ENCODE peak calls at places on chromosomes 3 and 15, in seven cellular contexts. F is Ammon's horn, N is sigmoid colon, M is ureter, O is HTR-8/SVneo, H is neural progenitor cell, V is Peyer's patch. C is an unnamed sample.

GRCh38 chr3:8888296-8888915 is 74.9 kb downstream of the RAD18 start:
- DNase-seq in O (no peak), H (no peak), F (no peak), V (no peak), N (no peak), M (no peak), C (no peak)

GRCh38 chr15:74040115-74040850 is 42.1 kb downstream of the GOLGA6A start:
- DNase-seq in H (peak), F (no peak), O (peak), N (peak), M (no peak), V (no peak), C (peak)

GRCh38 chr3:105758451-105758850 is 110.4 kb downstream of the CBLB start:
- DNase-seq in F (no peak), O (no peak), N (no peak), V (no peak), H (no peak), M (no peak), C (no peak)

GRCh38 chr3:53485675-53486365 is 8.6 kb upstream of the CACNA1D start:
- DNase-seq in O (no peak), M (no peak), F (no peak), N (no peak), H (no peak), V (no peak), C (no peak)

GRCh38 chr15:75732809-75733451 is 20.3 kb upstream of the CSPG4 start:
- DNase-seq in N (peak), M (peak), O (peak), F (peak), V (peak), H (peak), C (peak)

GRCh38 chr3:69712244-69712643 is 27.0 kb upstream of the MITF start:
- DNase-seq in N (no peak), V (no peak), M (no peak), O (no peak), H (no peak), F (no peak), C (no peak)

GRCh38 chr3:16550305-16550675 is 36.8 kb upstream of the RFTN1 start:
- DNase-seq in M (no peak), O (no peak), H (no peak), F (no peak), V (no peak), N (no peak), C (no peak)

GRCh38 chr3:178768072-178768864 is 232.0 kb downstream of the KCNMB2 start:
- DNase-seq in O (no peak), N (no peak), F (no peak), M (no peak), H (peak), V (no peak), C (no peak)

GRCh38 chr15:63504979-63505841 is 817 bp downstream of the USP3 start:
- DNase-seq in V (peak), N (peak), H (peak), M (peak), F (peak), O (no peak), C (peak)

GRCh38 chr3:54053882-54054281 is 68.5 kb upstream of the CACNA2D3 start:
- DNase-seq in N (no peak), F (no peak), V (no peak), O (no peak), H (no peak), M (no peak), C (no peak)

GRCh38 chr15:44066211-44066827 is 128.8 kb downstream of the FRMD5 start:
- DNase-seq in V (no peak), M (no peak), O (peak), N (no peak), H (peak), F (peak), C (peak)

GRCh38 chr3:57972421-57973111 is 35.7 kb upstream of the FLNB start:
- DNase-seq in F (no peak), N (no peak), M (peak), H (no peak), V (peak), O (no peak), C (no peak)

GRCh38 chr15:60871731-60872130 is 357.4 kb downstream of the RORA start:
- DNase-seq in N (no peak), M (no peak), H (no peak), O (no peak), F (no peak), V (no peak), C (no peak)

GRCh38 chr15:101795455-101795854 is 7.9 kb upstream of the OR4F6 start:
- DNase-seq in F (no peak), M (no peak), O (peak), H (no peak), V (no peak), N (no peak), C (no peak)

GRCh38 chr3:7518471-7518870 is 657.6 kb downstream of the GRM7 start:
- DNase-seq in O (no peak), V (no peak), N (no peak), M (no peak), H (no peak), F (peak), C (no peak)

GRCh38 chr3:10883478-10884234 is 67.6 kb downstream of the SLC6A11 start:
- DNase-seq in M (no peak), O (peak), N (no peak), H (peak), F (peak), V (no peak), C (no peak)

GRCh38 chr15:73632670-73633058 is 525 bp downstream of the NPTN start:
- DNase-seq in V (no peak), M (no peak), F (peak), O (no peak), H (peak), N (peak), C (peak)

GRCh38 chr15:45665261-45665660 is 30.4 kb downstream of the SQOR start:
- DNase-seq in N (no peak), M (no peak), F (no peak), H (no peak), O (no peak), V (no peak), C (no peak)

GRCh38 chr3:120039642-120040610 is 54.3 kb downstream of the GSK3B start:
- DNase-seq in V (no peak), F (no peak), H (peak), M (no peak), N (no peak), O (no peak), C (no peak)

GRCh38 chr15:100759698-100760356 is 119.8 kb upstream of the ALDH1A3 start:
- DNase-seq in M (no peak), V (no peak), H (no peak), N (no peak), F (no peak), O (peak), C (no peak)

GRCh38 chr3:192187485-192188051 is 539.8 kb downstream of the FGF12 start:
- DNase-seq in V (no peak), N (no peak), M (no peak), F (no peak), O (no peak), H (peak), C (no peak)

GRCh38 chr3:186137051-186137685 is 28.3 kb upstream of the ETV5 start:
- DNase-seq in N (no peak), O (no peak), H (no peak), F (no peak), M (no peak), V (no peak), C (no peak)

GRCh38 chr15:29259233-29259632 is 10.4 kb downstream of the NSMCE3 start:
- DNase-seq in V (no peak), M (no peak), O (no peak), H (no peak), N (no peak), F (no peak), C (no peak)

GRCh38 chr3:57382933-57383332 is 90.4 kb upstream of the ASB14 start:
- DNase-seq in F (peak), H (no peak), M (no peak), V (no peak), N (no peak), O (no peak), C (no peak)

GRCh38 chr15:78873796-78874761 is 1.4 kb downstream of the MORF4L1 start:
- DNase-seq in V (no peak), N (no peak), H (peak), M (no peak), F (no peak), O (no peak), C (no peak)

GRCh38 chr3:125125822-125126245 is 70.0 kb upstream of the HEG1 start:
- DNase-seq in V (no peak), H (no peak), F (no peak), M (no peak), N (no peak), O (peak), C (no peak)